ENCODE peak calls at places on chromosome 1, in eight cellular contexts. D, Z, S, T, W, V, M and H are unnamed samples.

GRCh38 chr1:8866792-8867415 is 11.6 kb downstream of the ENO1 start:
- DNase-seq in M (no peak), W (no peak), D (no peak), Z (no peak), V (no peak), T (no peak), S (no peak), H (no peak)

GRCh38 chr1:229786974-229787610 is 161.0 kb downstream of the URB2 start:
- DNase-seq in T (no peak), S (no peak), M (no peak), W (no peak), D (no peak), V (no peak), Z (no peak), H (no peak)

GRCh38 chr1:27137544-27138075 is 17.3 kb downstream of the SLC9A1 start:
- DNase-seq in M (no peak), D (no peak), W (peak), Z (no peak), V (peak), T (peak), S (no peak), H (peak)

GRCh38 chr1:70745199-70745598 is 302.4 kb downstream of the PTGER3 start:
- DNase-seq in T (no peak), M (no peak), W (no peak), Z (no peak), V (no peak), D (no peak), S (peak), H (no peak)

GRCh38 chr1:58432813-58433668 is 113.5 kb downstream of the OMA1 start:
- DNase-seq in W (no peak), V (no peak), T (no peak), M (no peak), Z (peak), S (peak), D (no peak), H (no peak)

GRCh38 chr1:157411769-157412168 is 140.5 kb downstream of the FCRL5 start:
- DNase-seq in W (peak), M (no peak), Z (no peak), S (no peak), V (no peak), D (no peak), T (no peak), H (no peak)

GRCh38 chr1:207798847-207799246 is 47.0 kb downstream of the CD46 start:
- DNase-seq in D (peak), S (no peak), T (peak), Z (peak), M (no peak), W (no peak), V (no peak), H (no peak)

GRCh38 chr1:98874828-98875227 is 129.8 kb downstream of the PLPPR5 start:
- DNase-seq in V (no peak), T (no peak), S (no peak), Z (no peak), W (peak), M (no peak), D (no peak), H (no peak)

GRCh38 chr1:29255134-29255666 is 18.9 kb downstream of the PTPRU start:
- DNase-seq in D (no peak), W (no peak), M (no peak), Z (no peak), V (no peak), T (no peak), S (no peak), H (no peak)

GRCh38 chr1:55428236-55428635 is 213.1 kb upstream of the USP24 start:
- DNase-seq in W (no peak), T (no peak), Z (no peak), V (no peak), S (no peak), M (no peak), D (no peak), H (no peak)

GRCh38 chr1:110288111-110288510 is 51.1 kb upstream of the RBM15 start:
- DNase-seq in M (no peak), Z (no peak), D (no peak), V (no peak), T (no peak), W (no peak), S (peak), H (no peak)
- TF ChIP-seq CTCF in M (no peak), Z (no peak), D (no peak), V (no peak), T (no peak), W (no peak), S (no peak), H (no peak)

GRCh38 chr1:201568859-201569294 is 29.9 kb downstream of the NAV1 start:
- DNase-seq in V (no peak), M (no peak), T (no peak), Z (no peak), S (no peak), W (no peak), D (no peak), H (no peak)
- H3K27ac ChIP-seq in V (no peak), M (no peak), T (no peak), Z (no peak), S (no peak), W (no peak), D (no peak), H (no peak)

GRCh38 chr1:67627906-67628305 is 57.1 kb upstream of the GADD45A start:
- DNase-seq in M (no peak), T (no peak), D (no peak), W (no peak), S (peak), Z (no peak), V (no peak), H (no peak)

GRCh38 chr1:67624680-67625079 is 60.3 kb upstream of the GADD45A start:
- DNase-seq in W (no peak), Z (no peak), T (no peak), S (no peak), V (no peak), D (no peak), M (no peak), H (no peak)

GRCh38 chr1:67626090-67626489 is 58.9 kb upstream of the GADD45A start:
- DNase-seq in M (no peak), S (no peak), T (no peak), D (no peak), Z (no peak), V (no peak), W (no peak), H (no peak)

GRCh38 chr1:67627336-67627735 is 57.7 kb upstream of the GADD45A start:
- DNase-seq in Z (no peak), S (no peak), W (no peak), D (no peak), T (no peak), M (no peak), V (no peak), H (no peak)

GRCh38 chr1:67626495-67627235 is 58.3 kb upstream of the GADD45A start:
- DNase-seq in V (no peak), Z (peak), D (no peak), M (no peak), T (no peak), W (no peak), S (peak), H (peak)
- TF ChIP-seq CTCF in V (no peak), Z (no peak), D (no peak), M (no peak), T (no peak), W (no peak), S (no peak), H (no peak)

DNA sequence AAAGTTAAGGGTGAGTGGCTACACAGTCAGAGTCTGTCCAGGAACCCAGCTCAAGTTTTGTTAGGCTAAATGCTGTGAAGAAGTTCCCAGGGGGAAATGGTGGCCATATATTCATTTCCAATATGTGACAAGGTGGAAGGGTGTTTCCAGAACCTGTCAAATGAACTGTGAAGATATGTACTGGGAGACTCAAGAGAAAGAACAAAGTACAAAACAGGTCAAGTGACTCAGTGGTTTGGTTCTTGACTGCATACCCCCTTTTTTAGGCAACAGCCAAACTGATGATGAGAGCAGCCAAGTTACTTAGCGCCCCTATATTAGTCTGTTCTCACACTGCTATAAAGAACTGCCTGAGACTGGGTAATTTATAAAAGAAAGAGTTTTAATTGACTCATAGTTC is 18.6 kb upstream of the FBXO28 start:
- DNase-seq in S (no peak), D (no peak), Z (no peak), W (no peak), V (no peak), M (no peak), T (no peak), H (no peak)
- H3K27ac ChIP-seq in S (no peak), D (no peak), Z (no peak), W (no peak), V (no peak), M (no peak), T (no peak), H (no peak)

DNA sequence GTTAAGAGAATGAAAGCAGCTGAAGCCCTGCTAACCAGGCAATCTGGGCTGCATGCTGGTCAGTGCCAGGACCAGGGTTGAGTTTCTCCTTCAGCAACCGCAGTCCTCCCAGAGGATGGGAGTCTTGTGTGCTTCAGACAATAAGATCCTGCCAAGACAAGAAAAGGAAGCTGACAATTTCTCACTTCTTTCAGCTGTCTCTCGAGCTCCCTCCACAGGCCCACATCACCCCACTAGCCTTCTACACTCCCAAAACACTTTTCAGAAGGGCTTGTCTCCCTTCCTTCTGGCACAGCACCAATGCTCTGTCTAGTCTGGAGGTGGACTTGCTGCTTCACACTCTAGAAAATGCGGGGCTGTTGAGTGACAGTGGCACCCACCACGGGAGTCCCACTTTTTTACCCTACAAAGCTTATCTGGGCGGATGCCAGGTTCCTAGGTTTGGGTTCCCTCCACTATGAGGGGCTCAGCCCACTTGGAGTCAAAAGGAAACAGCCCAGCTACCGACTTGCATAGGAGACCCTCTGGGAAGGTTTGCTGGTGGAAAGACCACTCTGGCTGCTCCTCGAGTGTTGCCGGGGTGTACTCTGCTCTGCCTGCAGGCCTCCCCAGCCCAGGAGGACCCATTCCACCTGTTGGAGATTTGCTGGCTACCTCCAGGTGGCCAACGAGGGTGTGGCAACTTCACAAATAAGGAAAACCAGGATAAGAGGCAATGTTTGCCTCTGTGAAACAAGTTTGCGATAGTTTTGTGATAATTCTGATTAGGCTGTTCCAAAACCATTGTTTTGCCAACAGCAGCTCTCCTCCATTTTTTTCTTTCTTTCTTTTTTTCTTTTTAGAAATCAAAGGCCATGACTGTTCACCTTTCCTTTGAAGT is 68.9 kb downstream of the TENT5C start:
- DNase-seq in D (peak), T (no peak), S (peak), Z (no peak), M (peak), W (peak), V (no peak), H (no peak)
- TF ChIP-seq CTCF in D (peak), T (peak), S (peak), Z (peak), M (peak), W (no peak), V (no peak), H (no peak)